ENCODE peak calls at places on chromosomes 2 and 18, in nine cellular contexts. G is left ventricle myocardium inferior, E is IMR-90, J is PC-3, Z is esophagus muscularis mucosa, F is neural progenitor cell, O is tibial nerve, D is astrocyte, V is uterus. X is an unnamed sample.

GRCh38 chr2:25639696-25640095 is 33.7 kb downstream of the DTNB start:
- DNase-seq in G (no peak), F (no peak), J (no peak), Z (no peak), E (no peak), V (no peak), D (no peak), O (no peak), X (no peak)

GRCh38 chr2:53460347-53460746 is 307.3 kb upstream of the CHAC2 start:
- DNase-seq in D (no peak), F (no peak), J (peak; percentile 51), E (no peak), G (peak; percentile 16), Z (peak; percentile 53), O (no peak), V (no peak), X (no peak)

GRCh38 chr2:127400533-127400896 is 12.7 kb upstream of the MAP3K2 start:
- DNase-seq in G (no peak), E (no peak), F (no peak), D (no peak), J (no peak), O (no peak), V (no peak), Z (no peak), X (no peak)

GRCh38 chr18:6983366-6983765 is 134.2 kb downstream of the LAMA1 start:
- DNase-seq in O (no peak), F (no peak), Z (peak; percentile 47), D (no peak), V (no peak), G (no peak), E (no peak), J (no peak), X (no peak)

GRCh38 chr18:45231606-45232005 is 383.7 kb upstream of the SLC14A2 start:
- DNase-seq in G (no peak), O (no peak), D (peak; percentile 50), E (peak; percentile 52), J (no peak), Z (no peak), F (no peak), V (no peak), X (no peak)

GRCh38 chr2:134301099-134301970 is 47.5 kb downstream of the MGAT5 start:
- DNase-seq in V (no peak), F (no peak), D (peak; percentile 60), J (peak; percentile 8), O (no peak), E (peak; percentile 70), G (no peak), Z (no peak), X (no peak)

GRCh38 chr2:18787726-18788125 is 198.4 kb upstream of the NT5C1B start:
- DNase-seq in G (no peak), J (peak; percentile 24), D (no peak), Z (no peak), F (no peak), V (no peak), E (no peak), O (no peak), X (no peak)

GRCh38 chr18:11025671-11026070 is 123.7 kb downstream of the PIEZO2 start:
- DNase-seq in Z (no peak), O (no peak), G (no peak), V (no peak), D (no peak), E (no peak), F (no peak), J (no peak), X (no peak)

GRCh38 chr2:177670791-177671528 is 278.4 kb downstream of the AGPS start:
- DNase-seq in O (no peak), D (no peak), F (peak; percentile 22), Z (no peak), G (no peak), J (no peak), V (no peak), E (no peak), X (no peak)

GRCh38 chr2:136235451-136236418 is 117.8 kb upstream of the CXCR4 start:
- DNase-seq in O (no peak), F (no peak), J (peak; percentile 93), V (no peak), Z (no peak), E (peak; percentile 3), D (peak; percentile 94), G (no peak), X (no peak)

GRCh38 chr2:72539145-72539552 is 286.7 kb downstream of the EXOC6B start:
- DNase-seq in E (peak; percentile 53), G (no peak), V (no peak), O (peak; percentile 30), Z (no peak), D (peak; percentile 95), J (peak; percentile 12), F (peak; percentile 15), X (no peak)

GRCh38 chr2:197377670-197378069 is 57.2 kb downstream of the SF3B1 start:
- DNase-seq in E (no peak), O (no peak), D (no peak), V (no peak), J (no peak), Z (no peak), G (no peak), F (no peak), X (no peak)

GRCh38 chr2:197383825-197384224 is 51.0 kb downstream of the SF3B1 start:
- DNase-seq in E (no peak), J (no peak), O (no peak), V (no peak), D (no peak), F (peak; percentile 14), Z (no peak), G (no peak), X (no peak)

GRCh38 chr2:197372582-197372981 is 62.0 kb upstream of the ANKRD44 start:
- DNase-seq in E (peak; percentile 36), F (no peak), D (no peak), J (peak; percentile 53), O (no peak), G (no peak), Z (peak; percentile 34), V (no peak), X (no peak)

DNA sequence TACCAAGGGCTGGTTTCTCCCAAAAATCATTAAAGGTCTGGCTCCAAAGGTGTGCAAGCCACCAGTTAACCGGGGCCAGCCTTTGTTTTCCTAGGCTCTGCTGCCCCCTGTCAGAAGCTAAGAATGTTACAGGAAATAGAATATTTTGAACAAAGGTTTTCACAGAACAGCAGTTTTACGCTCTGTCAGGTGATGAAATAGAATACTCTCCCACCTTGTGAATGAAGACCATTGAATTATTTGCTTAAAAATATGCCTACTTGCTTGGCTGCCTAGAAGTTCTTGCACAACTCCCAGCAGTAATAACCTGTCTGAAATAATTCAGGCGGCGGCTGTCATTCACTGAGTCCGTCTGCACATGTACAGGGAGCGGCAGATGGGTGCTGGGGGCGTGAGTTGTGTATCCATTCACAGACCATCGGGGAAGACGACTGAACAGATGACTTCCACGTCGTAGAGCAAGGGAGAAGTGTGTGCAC is 56.3 kb downstream of the SF3B1 start:
- DNase-seq in F (peak; percentile 74), Z (no peak), J (peak; percentile 63), G (no peak), E (peak; percentile 44), O (peak; percentile 28), D (peak; percentile 18), V (peak; percentile 50), X (peak; percentile 62)
- H3K4me3 ChIP-seq in F (no peak overlapping the region), Z (no peak overlapping the region), J (peak overlapping the region; percentile 57), G (no peak overlapping the region), E (no peak overlapping the region), O (no peak overlapping the region), D (peak overlapping the region; percentile 29), V (no peak overlapping the region), X (no peak overlapping the region)

GRCh38 chr2:10036095-10036879 is 7.1 kb upstream of the KLF11 start:
- DNase-seq in J (peak; percentile 79), V (peak; percentile 70), O (no peak), E (peak; percentile 63), Z (no peak), F (peak; percentile 42), D (peak; percentile 45), G (peak; percentile 73), X (peak; percentile 56)
- TF ChIP-seq CTCF in J (peak; percentile 78), V (peak; percentile 59), O (peak; percentile 12), E (peak; percentile 52), Z (peak; percentile 64), F (peak; percentile 47), D (peak; percentile 26), G (peak; percentile 67), X (no peak)

GRCh38 chr2:143001521-143001920 is 124.1 kb downstream of the KYNU start:
- DNase-seq in V (no peak), J (no peak), D (peak; percentile 9), E (peak; percentile 1), F (no peak), G (no peak), O (no peak), Z (no peak), X (no peak)

GRCh38 chr2:142997254-142997653 is 119.8 kb downstream of the KYNU start:
- DNase-seq in J (no peak), D (no peak), E (no peak), F (no peak), G (no peak), V (no peak), O (no peak), Z (no peak), X (no peak)

DNA sequence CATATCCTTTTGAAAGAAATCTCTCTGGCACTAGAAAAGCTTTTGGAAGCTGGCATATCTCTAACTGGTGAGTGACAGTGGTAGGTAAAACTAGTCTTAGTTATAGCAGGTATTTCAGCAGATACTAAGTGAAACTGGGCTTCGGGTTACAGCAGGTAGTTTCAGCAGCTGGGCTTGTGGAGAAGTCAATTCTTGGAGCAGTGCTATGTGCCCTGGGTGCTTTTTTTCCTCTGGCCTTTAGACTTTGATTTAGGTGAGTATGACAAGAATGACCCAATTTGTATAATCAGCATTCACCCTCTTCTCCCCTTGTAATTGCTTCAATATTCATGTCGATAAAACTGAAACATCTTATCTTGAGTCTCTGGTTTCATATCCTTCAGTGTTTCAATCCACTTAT is 123.1 kb downstream of the KYNU start:
- DNase-seq in D (no peak), J (no peak), F (no peak), Z (no peak), E (no peak), G (no peak), O (no peak), V (no peak), X (no peak)
- H3K27ac ChIP-seq in D (no peak overlapping the region), J (no peak overlapping the region), F (no peak overlapping the region), Z (no peak overlapping the region), E (no peak overlapping the region), G (no peak overlapping the region), O (no peak overlapping the region), V (no peak overlapping the region), X (no peak overlapping the region)

GRCh38 chr2:232422051-232422450 is 15.4 kb downstream of the ALPG start:
- DNase-seq in F (no peak), G (no peak), J (no peak), E (no peak), D (no peak), Z (no peak), V (no peak), O (no peak), X (no peak)

GRCh38 chr2:232421189-232421785 is 14.6 kb downstream of the ALPG start:
- DNase-seq in G (no peak), Z (no peak), D (no peak), O (no peak), J (no peak), V (no peak), E (no peak), F (peak; percentile 33), X (no peak)

GRCh38 chr2:232419245-232420072 is 12.8 kb downstream of the ALPG start:
- DNase-seq in F (peak; percentile 62), E (no peak), J (no peak), Z (no peak), G (no peak), D (no peak), V (no peak), O (no peak), X (no peak)

GRCh38 chr2:232420073-232420454 is 13.4 kb downstream of the ALPG start:
- DNase-seq in D (no peak), G (no peak), V (no peak), O (no peak), J (no peak), Z (no peak), E (no peak), F (no peak), X (no peak)

GRCh38 chr2:232420463-232421188 is 14.0 kb downstream of the ALPG start:
- DNase-seq in F (peak; percentile 85), V (no peak), Z (no peak), D (peak; percentile 3), G (no peak), J (peak; percentile 54), E (no peak), O (no peak), X (no peak)
- H3K4me3 ChIP-seq in F (peak overlapping the region; percentile 52), V (no peak overlapping the region), Z (no peak overlapping the region), D (no peak overlapping the region), G (peak overlapping the region; percentile 46), J (peak overlapping the region; percentile 67), E (no peak overlapping the region), O (no peak overlapping the region), X (peak overlapping the region; percentile 49)